ENCODE peak calls at places on chromosomes 1 and 21, in ten cellular contexts. F is sigmoid colon, W is ovary, X is transverse colon, I is K562, J is suprapubic skin, P is A549, R is SK-N-SH, O is stomach, C is esophagus muscularis mucosa. G is an unnamed sample. For H3K4me1, the result is how much of the 10 kb centered on the place peaks cover.

GRCh38 chr1:160362168-160362941 is 4.5 kb upstream of the NHLH1 start:
- DNase-seq in C (no peak), F (no peak), X (no peak), I (peak), R (no peak), J (no peak), W (no peak), P (no peak), O (no peak), G (no peak)

GRCh38 chr1:43135857-43136781 is 36.0 kb downstream of the EBNA1BP2 start:
- DNase-seq in X (no peak), W (no peak), C (no peak), J (no peak), P (no peak), O (no peak), I (no peak), R (no peak), F (no peak), G (no peak)

GRCh38 chr1:162056043-162056442 is 13.4 kb upstream of the NOS1AP start:
- DNase-seq in O (peak), X (peak), P (peak), W (peak), R (peak), C (no peak), I (peak), F (peak), J (no peak), G (peak)

GRCh38 chr1:59730759-59731478 is 83.8 kb upstream of the HOOK1 start:
- DNase-seq in P (peak), O (peak), F (peak), C (peak), X (peak), I (peak), W (peak), J (no peak), R (no peak), G (peak)

GRCh38 chr1:65068202-65069011 is 79.6 kb upstream of the AK4 start:
- DNase-seq in C (no peak), W (no peak), O (no peak), I (peak), P (no peak), R (peak), F (no peak), X (peak), J (no peak), G (no peak)

GRCh38 chr1:67814121-67814772 is 19.0 kb downstream of the GNG12 start:
- DNase-seq in C (no peak), F (no peak), I (no peak), W (no peak), O (no peak), R (no peak), X (no peak), J (no peak), P (no peak), G (no peak)

GRCh38 chr1:84998642-84999280 is 1.8 kb upstream of the MCOLN2 start:
- DNase-seq in J (no peak), W (no peak), F (no peak), X (peak), P (no peak), R (peak), O (peak), C (no peak), I (no peak), G (no peak)

GRCh38 chr1:25697426-25698220 is 81.0 kb downstream of the MAN1C1 start:
- DNase-seq in W (no peak), C (no peak), P (no peak), R (no peak), X (no peak), J (no peak), F (no peak), O (no peak), I (no peak), G (no peak)

GRCh38 chr1:206946261-206946660 is at the start of gene PIGR:
- DNase-seq in R (no peak), O (peak), W (no peak), J (no peak), I (no peak), P (no peak), C (no peak), F (no peak), X (peak), G (no peak)

GRCh38 chr1:191963286-191963685 is 195.0 kb upstream of the RGS18 start:
- DNase-seq in R (no peak), O (no peak), W (no peak), C (no peak), J (no peak), I (no peak), F (no peak), X (no peak), P (no peak), G (no peak)

GRCh38 chr21:38880578-38880966 is 74.8 kb downstream of the ETS2 start:
- DNase-seq in X (no peak), F (no peak), J (no peak), I (no peak), C (no peak), O (no peak), R (no peak), P (no peak), W (no peak), G (no peak)

GRCh38 chr1:184827600-184828368 is 73.1 kb upstream of the EDEM3 start:
- DNase-seq in O (no peak), X (no peak), P (no peak), F (no peak), I (no peak), W (no peak), J (no peak), C (no peak), R (no peak), G (no peak)

GRCh38 chr1:153404768-153405167 is 11.6 kb upstream of the S100A7A start:
- DNase-seq in O (peak), F (no peak), I (peak), R (peak), P (peak), C (peak), W (no peak), X (peak), J (no peak), G (peak)

GRCh38 chr1:77888429-77889239 is at the start of gene NEXN:
- DNase-seq in I (peak), R (peak), F (peak), W (peak), P (peak), C (peak), O (peak), X (peak), J (peak), G (peak)

GRCh38 chr1:29471487-29472313 is 235.4 kb downstream of the PTPRU start:
- DNase-seq in P (no peak), J (peak), I (no peak), O (peak), R (peak), X (no peak), W (no peak), C (no peak), F (peak), G (no peak)

DNA sequence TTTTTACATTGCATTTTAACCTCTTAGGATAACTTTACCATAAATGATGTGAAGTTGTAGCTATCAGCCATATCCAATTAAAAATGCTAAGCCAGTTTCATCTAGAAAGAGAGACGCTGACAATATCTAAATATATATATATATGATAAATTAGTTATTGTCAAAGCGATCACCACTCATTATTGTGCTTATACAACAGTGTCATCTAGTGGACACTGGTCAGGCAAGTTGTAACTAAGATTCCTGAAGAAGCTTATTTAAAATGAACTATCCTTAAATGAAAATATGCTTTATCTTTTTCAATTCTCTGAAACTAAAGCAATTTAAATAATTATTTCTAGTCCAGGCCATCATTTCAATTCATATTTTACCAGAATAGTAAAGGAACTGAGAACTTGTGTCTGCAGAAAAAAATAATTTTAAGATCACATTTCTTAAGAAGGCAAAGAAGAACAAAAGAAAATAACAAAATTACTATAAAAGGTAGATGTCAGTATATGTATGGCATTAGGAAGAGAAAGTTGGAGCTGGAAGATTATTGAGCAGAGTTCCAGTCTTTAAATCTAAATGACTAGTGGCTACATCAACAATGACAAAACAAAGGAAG is 193.3 kb upstream of the SNX7 start:
- DNase-seq in I (no peak), J (no peak), C (no peak), P (peak), W (no peak), X (no peak), R (peak), O (no peak), F (no peak), G (peak)
- H3K4me1 ChIP-seq in I (under half), J (under half), C (under half), P (under half), W (under half), X (under half), R (under half), O (under half), F (under half), G (under half)

GRCh38 chr1:155867766-155868165 is 8.4 kb downstream of the SYT11 start:
- DNase-seq in F (no peak), J (no peak), R (no peak), P (no peak), X (no peak), O (no peak), W (no peak), C (no peak), I (peak), G (no peak)

GRCh38 chr1:155873860-155874259 is 14.5 kb downstream of the SYT11 start:
- DNase-seq in P (no peak), X (peak), R (no peak), J (no peak), O (no peak), W (no peak), C (no peak), I (no peak), F (no peak), G (no peak)

GRCh38 chr1:155872527-155872926 is 13.2 kb downstream of the SYT11 start:
- DNase-seq in P (no peak), R (no peak), X (no peak), O (no peak), J (no peak), I (no peak), C (no peak), W (no peak), F (no peak), G (no peak)

DNA sequence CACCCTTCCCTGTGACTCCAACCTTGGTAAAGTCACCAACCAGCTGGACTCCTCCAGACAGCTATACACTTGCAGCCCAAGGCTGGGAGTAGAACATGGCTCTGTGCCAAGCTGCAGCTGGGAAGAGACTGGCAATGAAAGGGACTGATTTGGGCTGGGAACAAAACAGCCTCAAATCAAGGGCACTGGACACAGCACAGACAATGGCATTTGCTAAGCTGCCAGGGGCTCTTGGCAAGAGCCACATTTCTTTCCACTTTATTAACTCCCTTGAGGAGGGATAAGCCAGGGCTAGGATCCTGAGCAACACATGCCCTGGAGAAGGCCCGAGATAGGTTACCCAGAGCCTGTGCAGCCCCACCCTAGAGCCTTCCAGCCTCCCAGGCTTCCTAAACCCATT is 12.0 kb downstream of the SYT11 start:
- DNase-seq in F (peak), O (peak), W (peak), C (no peak), X (no peak), P (no peak), I (no peak), J (no peak), R (peak), G (peak)
- TF ChIP-seq EP300 in F (no peak), O (no peak), W (no peak), C (no peak), X (no peak), P (no peak), I (no peak), J (no peak), R (no peak), G (peak)

DNA sequence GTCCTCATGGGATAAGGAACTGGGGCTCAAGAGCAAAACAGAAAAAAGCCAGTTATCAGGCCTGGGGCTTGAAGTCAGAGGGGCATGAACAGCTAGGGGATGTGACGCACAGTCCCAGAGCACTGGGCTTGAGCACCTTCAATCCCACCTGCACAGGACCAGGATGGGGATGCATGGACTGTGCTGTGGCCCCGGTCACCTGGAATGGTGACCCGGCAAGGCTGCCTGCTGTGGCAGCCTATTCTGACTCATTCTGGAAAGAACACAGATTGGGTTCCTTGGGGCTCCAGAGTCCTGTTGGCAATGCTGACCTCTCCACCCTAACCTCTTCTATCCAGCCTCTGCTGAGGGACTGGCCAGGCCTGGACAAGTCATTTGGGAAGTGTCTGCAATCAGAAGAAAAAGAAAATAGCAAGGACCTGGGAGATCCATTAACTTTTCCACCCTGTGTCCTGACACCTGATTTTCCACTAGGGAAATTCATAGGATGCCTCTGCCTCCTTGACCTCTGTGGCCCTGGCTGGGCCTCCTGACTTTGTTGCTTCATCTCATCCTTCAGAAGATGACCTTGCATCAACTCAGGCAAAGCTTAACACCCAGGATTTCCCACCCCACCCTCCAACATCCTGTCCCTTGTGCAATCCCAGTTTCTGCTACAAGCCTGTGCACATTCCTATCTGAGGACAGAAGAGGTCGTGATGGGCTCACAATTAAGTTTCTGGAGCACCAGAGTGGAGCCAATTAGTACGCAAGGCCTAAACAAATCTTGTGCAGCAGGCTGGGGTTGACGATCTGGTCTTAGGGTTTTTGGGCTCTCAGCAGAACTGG is 17.9 kb upstream of the FMOD start:
- DNase-seq in X (peak), P (no peak), W (peak), J (peak), R (no peak), O (no peak), C (peak), F (peak), I (no peak), G (peak)
- TF ChIP-seq CTCF in X (no peak), P (no peak), W (peak), J (peak), R (peak), O (no peak), C (peak), F (peak), I (peak), G (peak)

GRCh38 chr1:20594746-20595145 is 5.8 kb downstream of the CDA start:
- DNase-seq in P (no peak), X (no peak), J (no peak), I (no peak), C (no peak), R (no peak), W (no peak), O (no peak), F (no peak), G (no peak)
- H3K4me1 ChIP-seq in P (under half), X (under half), J (under half), I (under half), C (under half), R (under half), W (under half), O (under half), F (under half), G (under half)

GRCh38 chr1:218571515-218571914 is 226.4 kb downstream of the TGFB2 start:
- DNase-seq in O (no peak), P (no peak), J (no peak), F (no peak), W (no peak), X (no peak), R (no peak), C (no peak), I (no peak), G (no peak)
- TF ChIP-seq EP300 in O (no peak), P (no peak), J (no peak), F (no peak), W (no peak), X (no peak), R (no peak), C (no peak), I (no peak), G (no peak)